ENCODE peak calls at places on chromosomes 2 and 18, in seven cellular contexts. S, A, T, W, U, P and K are unnamed samples.

GRCh38 chr2:3692375-3692774 is 11.0 kb upstream of the DCDC2C start:
- DNase-seq in S (peak), A (peak), T (peak), W (no peak), U (no peak), P (no peak), K (no peak)

GRCh38 chr18:70490008-70490933 is 201.4 kb downstream of the SOCS6 start:
- DNase-seq in S (peak), A (peak), T (peak), W (no peak), U (peak), P (peak), K (peak)

GRCh38 chr2:219352448-219353023 is 20.0 kb upstream of the RESP18 start:
- DNase-seq in S (peak), A (peak), T (peak), W (peak), U (peak), P (peak), K (peak)

GRCh38 chr2:33373986-33374385 is 102.5 kb upstream of the RASGRP3 start:
- DNase-seq in S (no peak), A (peak), T (no peak), W (no peak), U (no peak), P (no peak), K (no peak)

GRCh38 chr2:113046465-113046864 is 6.2 kb downstream of the IL36B start:
- DNase-seq in S (no peak), A (no peak), T (no peak), W (no peak), U (no peak), P (no peak), K (no peak)

GRCh38 chr2:20599861-20600461 is 50.9 kb downstream of the HS1BP3 start:
- DNase-seq in S (no peak), A (no peak), T (no peak), W (peak), U (no peak), P (peak), K (peak)

GRCh38 chr2:920999-921398 is 29.6 kb upstream of the SNTG2 start:
- DNase-seq in S (no peak), A (no peak), T (no peak), W (no peak), U (no peak), P (no peak), K (no peak)

GRCh38 chr2:77268626-77269025 is 253.6 kb downstream of the LRRTM4 start:
- DNase-seq in S (no peak), A (no peak), T (no peak), W (no peak), U (no peak), P (no peak), K (no peak)

GRCh38 chr2:54908591-54908990 is 141.7 kb downstream of the RTN4 start:
- DNase-seq in S (no peak), A (no peak), T (no peak), W (no peak), U (no peak), P (no peak), K (no peak)

GRCh38 chr2:53286336-53286735 is 481.3 kb upstream of the CHAC2 start:
- DNase-seq in S (no peak), A (no peak), T (no peak), W (no peak), U (no peak), P (no peak), K (no peak)

GRCh38 chr18:78983530-78983929 is 3.9 kb downstream of the SALL3 start:
- DNase-seq in S (no peak), A (no peak), T (no peak), W (no peak), U (no peak), P (no peak), K (no peak)

GRCh38 chr2:222756951-222757645 is 85.6 kb downstream of the MOGAT1 start:
- DNase-seq in S (peak), A (peak), T (peak), W (no peak), U (no peak), P (no peak), K (no peak)

GRCh38 chr18:23609390-23610008 is 23.2 kb upstream of the NPC1 start:
- DNase-seq in S (no peak), A (no peak), T (no peak), W (no peak), U (no peak), P (no peak), K (no peak)

GRCh38 chr2:188416367-188416766 is 124.7 kb downstream of the GULP1 start:
- DNase-seq in S (no peak), A (no peak), T (no peak), W (no peak), U (no peak), P (no peak), K (no peak)

GRCh38 chr2:188415754-188416083 is 124.0 kb downstream of the GULP1 start:
- DNase-seq in S (no peak), A (peak), T (no peak), W (no peak), U (no peak), P (no peak), K (no peak)

GRCh38 chr2:188414869-188415753 is 123.4 kb downstream of the GULP1 start:
- DNase-seq in S (no peak), A (peak), T (no peak), W (no peak), U (no peak), P (no peak), K (no peak)

GRCh38 chr2:188412190-188412589 is 120.5 kb downstream of the GULP1 start:
- DNase-seq in S (no peak), A (no peak), T (no peak), W (no peak), U (no peak), P (no peak), K (no peak)

GRCh38 chr2:188414412-188414811 is 122.7 kb downstream of the GULP1 start:
- DNase-seq in S (no peak), A (peak), T (no peak), W (no peak), U (no peak), P (no peak), K (no peak)
- H3K27ac ChIP-seq in S (no peak), A (peak), T (no peak), W (no peak), U (no peak), P (no peak), K (no peak)

DNA sequence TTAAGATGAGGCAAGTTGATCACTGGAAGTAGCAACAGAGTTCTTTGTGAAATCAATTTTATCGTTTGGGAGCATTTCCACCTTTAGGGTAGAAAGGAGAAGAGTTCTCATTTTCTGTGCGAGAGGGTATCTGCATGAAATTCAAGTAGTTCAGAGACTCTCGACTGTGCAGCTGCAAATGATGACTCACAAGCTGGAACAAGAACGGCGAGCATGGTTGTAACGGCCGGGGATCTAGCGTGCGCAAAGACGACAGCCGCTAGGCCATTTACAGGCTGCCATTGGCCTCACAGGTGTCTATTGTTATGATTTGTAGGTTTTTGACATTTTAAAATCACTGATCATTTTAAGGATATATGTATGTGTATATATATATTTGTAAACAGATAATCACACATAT is 5.2 kb downstream of the KLHL29 start:
- DNase-seq in S (no peak), A (no peak), T (no peak), W (peak), U (no peak), P (no peak), K (no peak)
- H3K27ac ChIP-seq in S (no peak), A (no peak), T (no peak), W (no peak), U (no peak), P (no peak), K (no peak)

GRCh38 chr2:194553969-194554368 is 1103.1 kb upstream of the SLC39A10 start:
- DNase-seq in S (no peak), A (no peak), T (no peak), W (no peak), U (no peak), P (no peak), K (no peak)

GRCh38 chr2:194556639-194557038 is 1100.4 kb upstream of the SLC39A10 start:
- DNase-seq in S (no peak), A (no peak), T (no peak), W (no peak), U (no peak), P (no peak), K (no peak)

GRCh38 chr2:194549387-194549786 is 1107.6 kb upstream of the SLC39A10 start:
- DNase-seq in S (no peak), A (no peak), T (no peak), W (no peak), U (no peak), P (no peak), K (no peak)

GRCh38 chr2:194545978-194546377 is 1111.0 kb upstream of the SLC39A10 start:
- DNase-seq in S (peak), A (peak), T (no peak), W (no peak), U (no peak), P (no peak), K (no peak)

GRCh38 chr2:194550702-194551101 is 1106.3 kb upstream of the SLC39A10 start:
- DNase-seq in S (no peak), A (no peak), T (no peak), W (no peak), U (no peak), P (no peak), K (no peak)
- H3K27ac ChIP-seq in S (no peak), A (no peak), T (no peak), W (no peak), U (no peak), P (no peak), K (no peak)

GRCh38 chr2:237675326-237675725 is 47.9 kb downstream of the LRRFIP1 start:
- DNase-seq in S (no peak), A (no peak), T (no peak), W (no peak), U (no peak), P (no peak), K (no peak)

GRCh38 chr2:237682151-237682550 is 54.8 kb downstream of the LRRFIP1 start:
- DNase-seq in S (no peak), A (no peak), T (no peak), W (no peak), U (no peak), P (no peak), K (no peak)

GRCh38 chr2:237674731-237675276 is 47.4 kb downstream of the LRRFIP1 start:
- DNase-seq in S (no peak), A (no peak), T (peak), W (peak), U (peak), P (peak), K (peak)

GRCh38 chr2:237680702-237681478 is 53.5 kb downstream of the LRRFIP1 start:
- DNase-seq in S (no peak), A (no peak), T (no peak), W (no peak), U (no peak), P (no peak), K (no peak)

GRCh38 chr2:237677951-237678481 is 50.6 kb downstream of the LRRFIP1 start:
- DNase-seq in S (no peak), A (no peak), T (no peak), W (no peak), U (no peak), P (no peak), K (no peak)
- H3K27ac ChIP-seq in S (no peak), A (no peak), T (no peak), W (no peak), U (peak), P (peak), K (no peak)

DNA sequence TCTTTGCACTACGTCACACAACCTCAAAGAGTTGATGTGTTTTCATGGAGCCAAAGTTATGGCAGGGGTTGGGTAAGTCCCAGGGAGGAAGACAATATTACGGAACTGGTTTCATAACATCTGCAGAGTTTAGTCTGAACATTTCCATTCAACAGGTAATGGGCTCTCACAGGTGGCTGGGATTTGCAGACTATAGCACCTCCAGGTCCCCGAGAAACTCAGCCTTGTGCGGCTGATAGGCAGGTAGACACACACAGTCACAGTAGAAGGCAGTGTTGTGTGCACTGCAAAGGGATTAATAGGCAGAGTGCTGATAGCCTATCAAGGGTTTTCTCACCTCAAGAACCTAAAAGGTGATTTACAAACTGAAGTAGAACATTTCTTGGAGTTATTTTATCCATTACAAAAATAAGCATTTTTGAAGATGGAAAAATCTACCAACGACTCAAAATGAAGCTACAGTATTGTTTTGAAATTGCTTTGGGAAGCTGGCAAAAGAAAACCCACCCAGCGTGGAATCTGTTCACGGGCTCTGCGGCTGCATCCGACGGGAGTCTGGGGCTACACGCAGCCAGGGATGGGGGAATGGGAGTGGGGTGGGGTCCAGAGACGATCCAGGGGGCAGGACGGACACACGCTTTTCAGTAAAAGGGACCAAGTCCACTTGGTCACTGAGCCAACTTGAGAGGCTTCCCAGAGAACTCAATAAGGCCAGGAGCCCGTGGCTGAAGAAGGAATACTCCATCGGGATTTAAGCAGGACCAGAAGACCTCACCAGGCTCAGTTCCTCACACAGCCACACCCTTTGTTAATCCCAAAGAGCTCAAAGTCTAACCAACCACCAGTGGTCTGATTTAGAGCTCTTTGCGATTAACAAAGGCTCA is 82.9 kb downstream of the CHRNA1 start:
- DNase-seq in S (no peak), A (peak), T (no peak), W (no peak), U (no peak), P (no peak), K (no peak)
- H3K27ac ChIP-seq in S (no peak), A (peak), T (peak), W (no peak), U (peak), P (no peak), K (peak)

GRCh38 chr2:41870257-41870570 is 177.6 kb upstream of the PKDCC start:
- DNase-seq in S (no peak), A (no peak), T (no peak), W (no peak), U (no peak), P (no peak), K (no peak)

GRCh38 chr2:41872646-41873045 is 175.2 kb upstream of the PKDCC start:
- DNase-seq in S (no peak), A (no peak), T (no peak), W (no peak), U (no peak), P (no peak), K (no peak)

GRCh38 chr2:41873102-41873501 is 174.7 kb upstream of the PKDCC start:
- DNase-seq in S (no peak), A (no peak), T (no peak), W (no peak), U (no peak), P (no peak), K (no peak)

GRCh38 chr2:41869542-41870256 is 178.1 kb upstream of the PKDCC start:
- DNase-seq in S (peak), A (peak), T (peak), W (peak), U (peak), P (peak), K (peak)

GRCh38 chr2:41870948-41871522 is 176.8 kb upstream of the PKDCC start:
- DNase-seq in S (no peak), A (no peak), T (no peak), W (no peak), U (no peak), P (no peak), K (no peak)
- H3K27ac ChIP-seq in S (no peak), A (peak), T (no peak), W (no peak), U (no peak), P (no peak), K (no peak)